ENCODE peak calls at places on chromosomes 4 and X, in seven cellular contexts. V, X, B, G, T, R and E are unnamed samples. For H3K79me1, the result is how much of the 10 kb centered on the place peaks cover.

GRCh38 chrX:69369999-69370398 is 134.1 kb upstream of the NALF2 start:
- DNase-seq in V (no peak), X (no peak), B (no peak), G (no peak), T (no peak), R (no peak), E (no peak)

GRCh38 chr4:159006202-159006601 is 96.7 kb upstream of the RAPGEF2 start:
- DNase-seq in V (peak), X (no peak), B (no peak), G (peak), T (no peak), R (no peak), E (peak)

GRCh38 chrX:129777218-129777768 is 2.5 kb upstream of the SASH3 start:
- DNase-seq in V (no peak), X (no peak), B (no peak), G (no peak), T (no peak), R (no peak), E (no peak)

GRCh38 chr4:159240690-159241089 is 137.8 kb downstream of the RAPGEF2 start:
- DNase-seq in V (peak), X (no peak), B (no peak), G (peak), T (no peak), R (no peak), E (no peak)

GRCh38 chr4:2762048-2762447 is 5.9 kb upstream of the TNIP2 start:
- DNase-seq in V (no peak), X (no peak), B (no peak), G (no peak), T (no peak), R (no peak), E (no peak)

GRCh38 chrX:118884552-118885138 is 61.0 kb downstream of the ZCCHC12 start:
- DNase-seq in V (no peak), X (no peak), B (no peak), G (no peak), T (no peak), R (no peak), E (peak)

GRCh38 chr4:39285853-39286252 is 80.3 kb downstream of the RFC1 start:
- DNase-seq in V (peak), X (no peak), B (no peak), G (no peak), T (no peak), R (no peak), E (no peak)

GRCh38 chrX:39907964-39908616 is 189.7 kb downstream of the BCOR start:
- DNase-seq in V (peak), X (peak), B (peak), G (peak), T (no peak), R (no peak), E (peak)

GRCh38 chr4:7515390-7515902 is 80.7 kb upstream of the PSAPL1 start:
- DNase-seq in V (no peak), X (no peak), B (no peak), G (peak), T (no peak), R (no peak), E (no peak)

GRCh38 chr4:7206385-7206784 is 14.0 kb downstream of the SORCS2 start:
- DNase-seq in V (peak), X (no peak), B (peak), G (peak), T (no peak), R (no peak), E (no peak)

GRCh38 chr4:183256756-183257385 is 63.2 kb downstream of the CLDN22 start:
- DNase-seq in V (peak), X (peak), B (peak), G (peak), T (peak), R (peak), E (peak)

GRCh38 chrX:47361538-47362511 is 8.6 kb upstream of the ZNF157 start:
- DNase-seq in V (peak), X (peak), B (peak), G (peak), T (peak), R (peak), E (peak)

GRCh38 chr4:43763029-43763610 is 685.5 kb downstream of the KCTD8 start:
- DNase-seq in V (no peak), X (no peak), B (peak), G (no peak), T (no peak), R (no peak), E (no peak)

GRCh38 chr4:139025841-139026240 is 10.3 kb downstream of the NOCT start:
- DNase-seq in V (peak), X (no peak), B (no peak), G (no peak), T (no peak), R (no peak), E (no peak)

GRCh38 chr4:87046111-87046510 is 111.3 kb downstream of the AFF1 start:
- DNase-seq in V (peak), X (no peak), B (no peak), G (no peak), T (no peak), R (no peak), E (no peak)

GRCh38 chr4:119693127-119693526 is 64.5 kb upstream of the PDE5A start:
- DNase-seq in V (peak), X (no peak), B (no peak), G (peak), T (no peak), R (no peak), E (no peak)

GRCh38 chr4:186039697-186040096 is 29.3 kb upstream of the TLR3 start:
- DNase-seq in V (no peak), X (no peak), B (no peak), G (no peak), T (no peak), R (no peak), E (no peak)

GRCh38 chr4:6612961-6613675 is 27.4 kb upstream of the MRFAP1 start:
- DNase-seq in V (no peak), X (no peak), B (no peak), G (no peak), T (no peak), R (no peak), E (no peak)

GRCh38 chr4:15400911-15401671 is 26.7 kb upstream of the C1QTNF7 start:
- DNase-seq in V (peak), X (no peak), B (peak), G (peak), T (no peak), R (no peak), E (peak)

DNA sequence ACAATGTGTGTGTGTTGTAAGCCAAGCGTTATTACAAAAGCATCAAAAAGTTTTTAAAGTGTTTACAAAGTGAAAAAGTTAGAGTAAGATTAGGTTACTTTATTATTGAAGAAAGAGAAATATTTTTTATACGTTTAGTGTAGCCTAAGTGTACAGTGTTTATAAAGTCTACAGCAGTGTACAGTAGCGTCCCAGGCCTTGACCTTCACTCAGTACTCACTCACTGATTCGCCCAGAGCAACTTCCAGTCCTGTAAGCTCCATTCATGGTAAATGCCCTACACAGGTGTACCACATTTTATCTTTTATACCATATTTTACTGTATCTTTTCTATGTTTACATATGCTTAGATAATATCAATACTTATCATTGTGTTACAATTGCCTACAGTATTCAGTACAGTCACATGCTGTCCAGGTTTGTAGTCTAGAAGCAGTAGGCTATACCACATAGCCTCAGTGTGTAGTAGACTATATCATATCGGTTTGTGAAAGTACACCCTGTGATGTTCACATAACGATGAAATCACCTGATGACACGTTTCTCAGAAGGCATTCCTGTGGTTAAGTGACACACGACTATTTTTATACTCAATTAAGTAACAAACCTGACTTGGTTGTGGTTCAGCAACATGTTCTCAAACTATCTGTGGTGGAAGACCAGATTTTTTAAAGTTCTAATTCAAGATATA is 152.0 kb upstream of the EDNRA start:
- DNase-seq in V (no peak), X (no peak), B (no peak), G (no peak), T (no peak), R (no peak), E (no peak)
- H3K9ac ChIP-seq in V (no peak), X (no peak), B (no peak), G (no peak), T (no peak), R (no peak), E (no peak)

GRCh38 chr4:23680616-23681518 is 209.0 kb downstream of the PPARGC1A start:
- DNase-seq in V (peak), X (no peak), B (no peak), G (peak), T (no peak), R (no peak), E (no peak)

GRCh38 chr4:23685481-23685880 is 204.4 kb downstream of the PPARGC1A start:
- DNase-seq in V (no peak), X (no peak), B (peak), G (no peak), T (no peak), R (no peak), E (no peak)

GRCh38 chr4:23686169-23686903 is 203.5 kb downstream of the PPARGC1A start:
- DNase-seq in V (no peak), X (no peak), B (no peak), G (no peak), T (no peak), R (no peak), E (no peak)
- H3K79me1 ChIP-seq in V (under half), X (under half), B (under half), G (under half), T (under half), R (under half), E (under half)

DNA sequence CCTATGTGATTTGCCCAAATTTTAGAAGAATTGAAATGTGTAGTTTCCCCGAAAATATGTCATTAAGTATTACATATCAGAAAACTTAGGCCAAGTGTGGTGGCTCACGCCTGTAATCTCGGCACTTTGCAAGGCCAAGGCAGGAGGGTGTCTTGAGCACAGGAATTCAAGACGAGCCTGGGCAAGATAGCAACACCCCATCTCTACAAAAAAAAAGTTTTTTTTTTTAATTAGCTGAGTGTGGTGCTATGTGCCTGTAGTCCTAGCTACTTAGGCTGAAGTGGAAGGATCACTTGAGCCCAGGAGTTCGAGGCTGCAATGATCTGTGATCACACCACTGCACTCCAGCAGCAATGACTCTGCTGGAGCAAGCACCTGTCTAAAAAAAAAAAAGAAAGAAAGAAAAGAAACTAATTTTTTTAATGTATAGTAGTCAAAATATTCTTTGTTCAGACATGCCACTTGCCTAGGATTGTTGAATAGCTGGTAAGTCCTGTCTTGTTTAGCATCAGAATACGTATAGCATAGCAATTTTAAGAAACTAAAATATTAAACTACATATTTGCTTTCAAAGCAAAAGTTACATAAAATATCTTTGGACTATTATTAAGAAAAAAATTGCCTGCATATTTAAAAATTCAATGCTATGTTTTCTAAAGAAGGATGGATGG is 40.1 kb upstream of the GAB1 start:
- DNase-seq in V (no peak), X (no peak), B (no peak), G (no peak), T (no peak), R (no peak), E (no peak)
- H2BK120ac ChIP-seq in V (no peak), X (no peak), B (no peak), G (no peak), T (no peak), R (no peak), E (no peak)

DNA sequence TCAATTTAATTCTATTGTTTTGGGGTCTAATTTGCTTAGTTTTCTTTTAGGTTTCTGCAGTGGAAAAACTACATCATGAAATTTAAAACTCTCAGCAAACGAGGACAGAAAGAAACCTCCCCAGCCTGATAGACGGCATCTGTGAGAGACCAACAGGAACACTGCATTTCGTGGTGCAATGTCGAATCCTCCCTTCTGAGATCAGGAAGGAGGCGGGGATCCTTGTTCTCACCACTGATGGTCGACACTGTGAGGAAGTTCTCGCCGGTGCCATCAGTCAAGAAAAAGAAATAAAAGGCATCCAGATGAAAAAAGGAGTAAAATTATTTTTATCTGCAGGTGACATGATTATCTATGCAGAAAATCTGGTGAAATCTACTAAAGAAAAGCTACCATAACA is 16.5 kb downstream of the GAK start:
- DNase-seq in V (peak), X (no peak), B (no peak), G (peak), T (no peak), R (no peak), E (no peak)
- H3K9ac ChIP-seq in V (no peak), X (no peak), B (no peak), G (peak), T (no peak), R (no peak), E (peak)

GRCh38 chr4:53573696-53574095 is 17.6 kb downstream of the LNX1 start:
- DNase-seq in V (peak), X (no peak), B (no peak), G (no peak), T (no peak), R (no peak), E (no peak)

GRCh38 chr4:53576676-53577372 is 14.5 kb downstream of the LNX1 start:
- DNase-seq in V (peak), X (no peak), B (no peak), G (peak), T (no peak), R (no peak), E (peak)

GRCh38 chr4:53574528-53574927 is 16.8 kb downstream of the LNX1 start:
- DNase-seq in V (no peak), X (no peak), B (no peak), G (no peak), T (no peak), R (no peak), E (no peak)

GRCh38 chr4:53576218-53576617 is 15.1 kb downstream of the LNX1 start:
- DNase-seq in V (no peak), X (no peak), B (no peak), G (no peak), T (no peak), R (no peak), E (no peak)

GRCh38 chr4:53575552-53575951 is 15.7 kb downstream of the LNX1 start:
- DNase-seq in V (no peak), X (no peak), B (no peak), G (no peak), T (no peak), R (no peak), E (no peak)
- H3K79me1 ChIP-seq in V (under half), X (under half), B (under half), G (under half), T (under half), R (under half), E (under half)

GRCh38 chr4:1415681-1415981 is 9.4 kb upstream of the NKX1-1 start:
- DNase-seq in V (no peak), X (no peak), B (no peak), G (no peak), T (no peak), R (no peak), E (no peak)

GRCh38 chr4:1413221-1413663 is 7.0 kb upstream of the NKX1-1 start:
- DNase-seq in V (no peak), X (peak), B (no peak), G (no peak), T (no peak), R (no peak), E (no peak)

GRCh38 chr4:1412376-1413220 is 6.4 kb upstream of the NKX1-1 start:
- DNase-seq in V (no peak), X (peak), B (no peak), G (no peak), T (no peak), R (no peak), E (no peak)

GRCh38 chr4:1414831-1415680 is 8.8 kb upstream of the NKX1-1 start:
- DNase-seq in V (no peak), X (peak), B (no peak), G (no peak), T (no peak), R (peak), E (no peak)

GRCh38 chr4:1413687-1414479 is 7.6 kb upstream of the NKX1-1 start:
- DNase-seq in V (no peak), X (peak), B (no peak), G (no peak), T (no peak), R (peak), E (no peak)
- H2BK120ac ChIP-seq in V (no peak), X (no peak), B (no peak), G (no peak), T (no peak), R (no peak), E (no peak)

GRCh38 chr4:40289366-40290188 is 45.6 kb upstream of the CHRNA9 start:
- DNase-seq in V (peak), X (no peak), B (no peak), G (no peak), T (no peak), R (no peak), E (no peak)
- H3K9ac ChIP-seq in V (no peak), X (no peak), B (no peak), G (no peak), T (no peak), R (no peak), E (no peak)